ENCODE peak calls at places on chromosomes 4 and X, in six cellular contexts. G is iris pigment epithelial cell, J is GM23248, C is ureter, Y is NCI-H774, Z is neural progenitor cell. T is an unnamed sample.

GRCh38 chr4:161991811-161992210 is 172.0 kb downstream of the FSTL5 start:
- DNase-seq in G (no peak), J (no peak), C (no peak), Y (no peak), Z (peak; percentile 9), T (no peak)

GRCh38 chrX:12961191-12961718 is 13.7 kb upstream of the TMSB4X start:
- DNase-seq in G (no peak), J (peak; percentile 19), C (no peak), Y (no peak), Z (no peak), T (peak; percentile 21)

GRCh38 chr4:52546449-52546848 is 112.7 kb downstream of the USP46 start:
- DNase-seq in G (no peak), J (no peak), C (no peak), Y (no peak), Z (no peak), T (peak; percentile 9)

GRCh38 chr4:17128268-17128667 is 229.8 kb upstream of the LDB2 start:
- DNase-seq in G (no peak), J (peak; percentile 63), C (no peak), Y (no peak), Z (no peak), T (peak; percentile 69)

GRCh38 chr4:28378109-28378830 is 1517.6 kb downstream of the STIM2 start:
- DNase-seq in G (no peak), J (peak; percentile 59), C (no peak), Y (no peak), Z (peak; percentile 7), T (no peak)

GRCh38 chr4:8113611-8114343 is 44.8 kb downstream of the ABLIM2 start:
- DNase-seq in G (no peak), J (no peak), C (no peak), Y (no peak), Z (no peak), T (no peak)

GRCh38 chrX:132631579-132632232 is 142.9 kb upstream of the MBNL3 start:
- DNase-seq in G (peak; percentile 48), J (peak; percentile 46), C (no peak), Y (peak; percentile 1), Z (peak; percentile 8), T (peak; percentile 59)

GRCh38 chrX:75155454-75155829 is 641 bp downstream of the ABCB7 start:
- DNase-seq in G (peak; percentile 21), J (peak; percentile 50), C (no peak), Y (no peak), Z (no peak), T (peak; percentile 4)

GRCh38 chr4:6228158-6229067 is 28.1 kb upstream of the JAKMIP1 start:
- DNase-seq in G (no peak), J (no peak), C (no peak), Y (no peak), Z (no peak), T (no peak)

GRCh38 chrX:1903380-1903935 is 288.6 kb downstream of the ASMT start:
- DNase-seq in G (peak; percentile 6), J (peak; percentile 4), C (no peak), Y (no peak), Z (no peak), T (no peak)

GRCh38 chrX:97234471-97235097 is 350.9 kb downstream of the RPA4 start:
- DNase-seq in G (no peak), J (no peak), C (no peak), Y (no peak), Z (no peak), T (no peak)

GRCh38 chrX:11996810-11997209 is 141.5 kb upstream of the FRMPD4 start:
- DNase-seq in G (no peak), J (no peak), C (no peak), Y (no peak), Z (no peak), T (no peak)

GRCh38 chr4:22668702-22669101 is 24.0 kb upstream of the GBA3 start:
- DNase-seq in G (no peak), J (no peak), C (no peak), Y (no peak), Z (no peak), T (peak; percentile 5)

GRCh38 chr4:71992571-71992970 is 39.2 kb upstream of the NPFFR2 start:
- DNase-seq in G (peak; percentile 49), J (no peak), C (no peak), Y (no peak), Z (no peak), T (peak; percentile 79)

GRCh38 chrX:118552501-118552900 is 56.9 kb downstream of the DOCK11 start:
- DNase-seq in G (peak; percentile 78), J (peak; percentile 92), C (no peak), Y (no peak), Z (no peak), T (peak; percentile 85)

GRCh38 chr4:32219306-32220075 is 1499.3 kb downstream of the PCDH7 start:
- DNase-seq in G (peak; percentile 20), J (no peak), C (no peak), Y (no peak), Z (no peak), T (peak; percentile 96)

GRCh38 chr4:46648088-46648744 is 258.3 kb upstream of the GABRA2 start:
- DNase-seq in G (peak; percentile 49), J (peak; percentile 13), C (no peak), Y (peak; percentile 6), Z (peak; percentile 73), T (no peak)

GRCh38 chr4:7595883-7596535 is 161.3 kb upstream of the PSAPL1 start:
- DNase-seq in G (no peak), J (no peak), C (no peak), Y (no peak), Z (peak; percentile 47), T (no peak)

GRCh38 chr4:83316459-83317170 is 18.0 kb downstream of the HPSE start:
- DNase-seq in G (no peak), J (peak; percentile 36), C (no peak), Y (no peak), Z (no peak), T (no peak)

GRCh38 chr4:112058433-112058832 is 86.8 kb upstream of the FAM241A start:
- DNase-seq in G (peak; percentile 75), J (peak; percentile 54), C (no peak), Y (no peak), Z (no peak), T (peak; percentile 11)